ENCODE peak calls at places on chromosome 4, in four cellular contexts. D is neuronal stem cell, Z is H9, B is mesenchymal stem cell. X is an unnamed sample.

GRCh38 chr4:185868983-185869938 is 57.3 kb upstream of the SORBS2 start:
- DNase-seq in Z (no peak), D (no peak), B (no peak), X (no peak)

GRCh38 chr4:29423836-29424721 is 1296.1 kb upstream of the PCDH7 start:
- DNase-seq in D (no peak), Z (no peak), B (peak; percentile 79), X (peak; percentile 33)

GRCh38 chr4:85756938-85757337 is 282.0 kb downstream of the ARHGAP24 start:
- DNase-seq in Z (peak; percentile 33), D (no peak), B (peak; percentile 62), X (peak; percentile 64)

GRCh38 chr4:185640809-185641675 is 105.7 kb upstream of the PDLIM3 start:
- DNase-seq in B (peak; percentile 76), Z (no peak), D (peak; percentile 15), X (peak; percentile 72)

GRCh38 chr4:10898072-10898471 is 213.5 kb upstream of the CLNK start:
- DNase-seq in B (no peak), Z (no peak), D (no peak), X (peak; percentile 6)

GRCh38 chr4:99336553-99336952 is 15.4 kb upstream of the ADH1B start:
- DNase-seq in D (no peak), Z (no peak), B (no peak), X (no peak)

GRCh38 chr4:187333151-187333550 is 609.5 kb upstream of the FAT1 start:
- DNase-seq in D (no peak), Z (no peak), B (peak; percentile 16), X (no peak)

GRCh38 chr4:87465739-87466366 is 43.5 kb downstream of the NUDT9 start:
- DNase-seq in D (peak; percentile 17), Z (no peak), B (peak; percentile 54), X (peak; percentile 52)

GRCh38 chr4:103046416-103047290 is 27.1 kb upstream of the SLC9B1 start:
- DNase-seq in Z (peak; percentile 41), D (peak; percentile 21), B (peak; percentile 59), X (peak; percentile 70)

GRCh38 chr4:3307060-3307459 is 14.2 kb downstream of the RGS12 start:
- DNase-seq in Z (no peak), B (no peak), D (no peak), X (no peak)

GRCh38 chr4:14309429-14309828 is 681.9 kb upstream of the BOD1L1 start:
- DNase-seq in B (no peak), Z (no peak), D (no peak), X (peak; percentile 3)
- H2BK15ac ChIP-seq in B (no peak overlapping the region), Z (no peak overlapping the region), D (no peak overlapping the region), X (no peak overlapping the region)

GRCh38 chr4:150155391-150155790 is 77.1 kb downstream of the DCLK2 start:
- DNase-seq in B (no peak), Z (no peak), D (no peak), X (no peak)

GRCh38 chr4:150145950-150146340 is 67.7 kb downstream of the DCLK2 start:
- DNase-seq in B (no peak), Z (no peak), D (no peak), X (no peak)

GRCh38 chr4:150149381-150149780 is 71.1 kb downstream of the DCLK2 start:
- DNase-seq in B (no peak), Z (no peak), D (no peak), X (no peak)

GRCh38 chr4:150152764-150153163 is 74.5 kb downstream of the DCLK2 start:
- DNase-seq in Z (no peak), D (no peak), B (no peak), X (no peak)

DNA sequence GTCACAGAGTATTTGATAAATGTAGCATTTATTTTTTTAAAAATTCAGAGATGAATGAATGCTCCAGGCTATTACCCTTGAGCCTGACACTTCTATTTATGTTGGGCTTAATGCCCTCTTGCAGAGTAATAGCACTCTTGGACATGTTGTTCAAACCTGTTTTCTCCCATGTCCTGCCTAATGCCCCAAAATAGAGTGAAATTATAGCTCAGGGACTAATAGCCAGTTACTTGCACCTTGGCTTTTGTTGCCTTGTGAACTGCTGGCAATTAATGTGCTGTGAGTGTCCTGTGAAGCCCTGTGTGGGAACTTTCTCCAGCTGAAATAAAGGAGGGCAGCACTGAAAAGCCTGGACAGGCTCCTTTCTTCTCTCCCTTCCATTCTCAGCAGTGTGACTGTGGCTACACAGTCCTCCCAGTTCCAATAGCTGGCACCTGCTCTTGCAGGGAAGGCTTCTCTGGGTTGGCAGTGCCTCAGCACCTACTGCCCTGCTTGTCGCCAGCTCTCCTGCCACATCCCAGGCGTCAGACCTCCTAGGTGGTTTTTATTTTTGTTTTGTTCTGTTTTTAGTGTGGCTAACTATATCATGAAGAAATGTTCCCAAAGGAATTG is 72.4 kb downstream of the DCLK2 start:
- DNase-seq in D (peak; percentile 15), Z (no peak), B (no peak), X (no peak)
- H3K79me1 ChIP-seq in D (no peaks in the 10 kb centered on the region), Z (no peaks in the 10 kb centered on the region), B (peaks cover 9% of the 10 kb centered on the region), X (no peaks in the 10 kb centered on the region)

GRCh38 chr4:123811763-123812390 is 415.3 kb downstream of the SPRY1 start:
- DNase-seq in B (no peak), D (no peak), Z (no peak), X (no peak)
- H2BK15ac ChIP-seq in B (peak overlapping the region; percentile 67), D (no peak overlapping the region), Z (no peak overlapping the region), X (no peak overlapping the region)

DNA sequence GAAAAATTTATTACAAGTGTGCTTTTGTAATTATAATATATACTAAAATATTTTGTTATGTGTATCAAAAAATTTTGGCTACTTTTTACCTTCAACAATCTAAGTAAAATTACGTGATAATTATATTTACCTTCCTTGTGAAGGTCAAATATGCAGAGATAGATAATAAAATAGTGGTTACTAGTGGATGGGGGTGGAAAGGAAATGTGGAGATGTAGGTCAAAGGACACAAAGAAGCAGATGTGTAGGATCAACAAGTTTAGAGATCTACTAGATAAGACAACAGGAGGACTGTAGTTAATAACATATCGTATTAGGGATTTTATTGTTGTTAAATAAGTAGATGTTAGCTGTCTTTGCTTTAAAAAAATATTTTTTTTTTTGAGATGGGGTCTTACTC is 21.3 kb downstream of the HERC5 start:
- DNase-seq in D (no peak), B (no peak), Z (no peak), X (no peak)
- H3K79me1 ChIP-seq in D (no peaks in the 10 kb centered on the region), B (no peaks in the 10 kb centered on the region), Z (no peaks in the 10 kb centered on the region), X (no peaks in the 10 kb centered on the region)

GRCh38 chr4:84691800-84692199 is 108.9 kb downstream of the CDS1 start:
- DNase-seq in B (peak; percentile 17), Z (no peak), D (no peak), X (no peak)

GRCh38 chr4:84691170-84691691 is 108.3 kb downstream of the CDS1 start:
- DNase-seq in D (no peak), Z (no peak), B (peak; percentile 95), X (peak; percentile 40)

GRCh38 chr4:84688605-84689004 is 105.7 kb downstream of the CDS1 start:
- DNase-seq in Z (no peak), D (no peak), B (no peak), X (no peak)

GRCh38 chr4:84685105-84685504 is 102.2 kb downstream of the CDS1 start:
- DNase-seq in D (no peak), Z (no peak), B (no peak), X (no peak)

DNA sequence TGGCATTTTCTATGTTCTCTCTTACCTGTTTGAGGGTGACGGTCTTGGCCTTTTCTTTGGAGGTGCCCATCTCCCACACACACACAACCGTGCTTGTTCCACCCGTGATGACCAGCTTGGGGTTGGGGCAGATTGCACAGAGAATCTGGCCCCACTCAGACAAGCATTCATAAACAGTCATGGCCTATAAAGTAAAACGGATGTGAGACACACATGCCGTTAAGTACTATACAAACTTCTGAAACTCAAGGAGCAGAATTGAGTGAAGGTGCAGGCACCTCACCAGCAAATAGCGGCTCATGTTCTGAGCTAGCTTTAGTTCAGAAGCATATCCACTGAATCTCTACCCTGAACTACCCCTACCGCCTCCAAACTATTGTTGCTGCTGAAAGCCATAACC is 107.6 kb downstream of the CDS1 start:
- DNase-seq in B (peak; percentile 38), D (no peak), Z (no peak), X (no peak)
- H2BK15ac ChIP-seq in B (no peak overlapping the region), D (no peak overlapping the region), Z (no peak overlapping the region), X (no peak overlapping the region)

X was measured in mesendoderm.